ENCODE peak calls at places on chromosomes 5 and 9, in five cellular contexts. One of them, this sample, is unnamed.

GRCh38 chr5:127012933-127013332 is 17.4 kb downstream of the MARCHF3 start:
- DNase-seq in AG20443: peak
- DNase-seq in activated T-helper 1 cell treated with anti-CD3 and anti-CD28 coated beads, Interleukin-12 subunit alpha, Interleukin-12 subunit beta, Interleukin-2, Interleukin-4 antibody, amounts not matched to agents 30 ng/mL and 10 ng/mL and 1 ng/mL, durations not matched to agents 14 hours and 24 hours and 36 hours: no peak
- DNase-seq in activated CD4-positive, alpha-beta T cell treated with anti-CD3 and anti-CD28 coated beads, Interleukin-2, amount 10 ng/mL, durations not matched to agents 7 days and 5 days: no peak
- DNase-seq in HEK293T: no peak
- DNase-seq in this sample: no peak

GRCh38 chr5:129771058-129771838 is 23.4 kb downstream of the MINAR2 start:
- DNase-seq in AG20443: peak
- DNase-seq in activated T-helper 1 cell treated with anti-CD3 and anti-CD28 coated beads, Interleukin-12 subunit alpha, Interleukin-12 subunit beta, Interleukin-2, Interleukin-4 antibody, amounts not matched to agents 30 ng/mL and 10 ng/mL and 1 ng/mL, durations not matched to agents 14 hours and 24 hours and 36 hours: peak
- DNase-seq in activated CD4-positive, alpha-beta T cell treated with anti-CD3 and anti-CD28 coated beads, Interleukin-2, amount 10 ng/mL, durations not matched to agents 7 days and 5 days: peak
- DNase-seq in HEK293T: peak
- DNase-seq in this sample: peak

GRCh38 chr9:34589656-34590375 is at the start of gene CNTFR:
- DNase-seq in AG20443: peak
- DNase-seq in activated T-helper 1 cell treated with anti-CD3 and anti-CD28 coated beads, Interleukin-12 subunit alpha, Interleukin-12 subunit beta, Interleukin-2, Interleukin-4 antibody, amounts not matched to agents 30 ng/mL and 10 ng/mL and 1 ng/mL, durations not matched to agents 14 hours and 24 hours and 36 hours: no peak
- DNase-seq in activated CD4-positive, alpha-beta T cell treated with anti-CD3 and anti-CD28 coated beads, Interleukin-2, amount 10 ng/mL, durations not matched to agents 7 days and 5 days: no peak
- DNase-seq in HEK293T: peak
- DNase-seq in this sample: no peak

GRCh38 chr5:36202521-36202961 is 39.2 kb downstream of the NADK2 start:
- DNase-seq in AG20443: no peak
- DNase-seq in activated T-helper 1 cell treated with anti-CD3 and anti-CD28 coated beads, Interleukin-12 subunit alpha, Interleukin-12 subunit beta, Interleukin-2, Interleukin-4 antibody, amounts not matched to agents 30 ng/mL and 10 ng/mL and 1 ng/mL, durations not matched to agents 14 hours and 24 hours and 36 hours: no peak
- DNase-seq in activated CD4-positive, alpha-beta T cell treated with anti-CD3 and anti-CD28 coated beads, Interleukin-2, amount 10 ng/mL, durations not matched to agents 7 days and 5 days: no peak
- DNase-seq in HEK293T: no peak
- DNase-seq in this sample: no peak

GRCh38 chr9:5630038-5630507 is 1.2 kb downstream of the RIC1 start:
- DNase-seq in AG20443: peak
- DNase-seq in activated T-helper 1 cell treated with anti-CD3 and anti-CD28 coated beads, Interleukin-12 subunit alpha, Interleukin-12 subunit beta, Interleukin-2, Interleukin-4 antibody, amounts not matched to agents 30 ng/mL and 10 ng/mL and 1 ng/mL, durations not matched to agents 14 hours and 24 hours and 36 hours: no peak
- DNase-seq in activated CD4-positive, alpha-beta T cell treated with anti-CD3 and anti-CD28 coated beads, Interleukin-2, amount 10 ng/mL, durations not matched to agents 7 days and 5 days: no peak
- DNase-seq in HEK293T: no peak
- DNase-seq in this sample: no peak

GRCh38 chr5:154945695-154946301 is 4.9 kb downstream of the MRPL22 start:
- DNase-seq in AG20443: peak
- DNase-seq in activated T-helper 1 cell treated with anti-CD3 and anti-CD28 coated beads, Interleukin-12 subunit alpha, Interleukin-12 subunit beta, Interleukin-2, Interleukin-4 antibody, amounts not matched to agents 30 ng/mL and 10 ng/mL and 1 ng/mL, durations not matched to agents 14 hours and 24 hours and 36 hours: no peak
- DNase-seq in activated CD4-positive, alpha-beta T cell treated with anti-CD3 and anti-CD28 coated beads, Interleukin-2, amount 10 ng/mL, durations not matched to agents 7 days and 5 days: no peak
- DNase-seq in HEK293T: no peak
- DNase-seq in this sample: no peak

GRCh38 chr5:132103969-132104391 is 30.4 kb downstream of the CSF2 start:
- DNase-seq in AG20443: no peak
- DNase-seq in activated T-helper 1 cell treated with anti-CD3 and anti-CD28 coated beads, Interleukin-12 subunit alpha, Interleukin-12 subunit beta, Interleukin-2, Interleukin-4 antibody, amounts not matched to agents 30 ng/mL and 10 ng/mL and 1 ng/mL, durations not matched to agents 14 hours and 24 hours and 36 hours: no peak
- DNase-seq in activated CD4-positive, alpha-beta T cell treated with anti-CD3 and anti-CD28 coated beads, Interleukin-2, amount 10 ng/mL, durations not matched to agents 7 days and 5 days: peak
- DNase-seq in HEK293T: no peak
- DNase-seq in this sample: no peak

GRCh38 chr9:698276-698675 is 143.2 kb upstream of the DMRT1 start:
- DNase-seq in AG20443: peak
- DNase-seq in activated T-helper 1 cell treated with anti-CD3 and anti-CD28 coated beads, Interleukin-12 subunit alpha, Interleukin-12 subunit beta, Interleukin-2, Interleukin-4 antibody, amounts not matched to agents 30 ng/mL and 10 ng/mL and 1 ng/mL, durations not matched to agents 14 hours and 24 hours and 36 hours: no peak
- DNase-seq in activated CD4-positive, alpha-beta T cell treated with anti-CD3 and anti-CD28 coated beads, Interleukin-2, amount 10 ng/mL, durations not matched to agents 7 days and 5 days: no peak
- DNase-seq in HEK293T: no peak
- DNase-seq in this sample: no peak

GRCh38 chr9:16267336-16268036 is 603.0 kb downstream of the BNC2 start:
- DNase-seq in AG20443: peak
- DNase-seq in activated T-helper 1 cell treated with anti-CD3 and anti-CD28 coated beads, Interleukin-12 subunit alpha, Interleukin-12 subunit beta, Interleukin-2, Interleukin-4 antibody, amounts not matched to agents 30 ng/mL and 10 ng/mL and 1 ng/mL, durations not matched to agents 14 hours and 24 hours and 36 hours: no peak
- DNase-seq in activated CD4-positive, alpha-beta T cell treated with anti-CD3 and anti-CD28 coated beads, Interleukin-2, amount 10 ng/mL, durations not matched to agents 7 days and 5 days: no peak
- DNase-seq in HEK293T: no peak
- DNase-seq in this sample: no peak

GRCh38 chr9:84670106-84670800 is 724 bp downstream of the NTRK2 start:
- DNase-seq in AG20443: peak
- DNase-seq in activated T-helper 1 cell treated with anti-CD3 and anti-CD28 coated beads, Interleukin-12 subunit alpha, Interleukin-12 subunit beta, Interleukin-2, Interleukin-4 antibody, amounts not matched to agents 30 ng/mL and 10 ng/mL and 1 ng/mL, durations not matched to agents 14 hours and 24 hours and 36 hours: no peak
- DNase-seq in activated CD4-positive, alpha-beta T cell treated with anti-CD3 and anti-CD28 coated beads, Interleukin-2, amount 10 ng/mL, durations not matched to agents 7 days and 5 days: no peak
- DNase-seq in HEK293T: no peak
- DNase-seq in this sample: no peak

GRCh38 chr5:169415948-169416347 is 115.0 kb upstream of the SLIT3 start:
- DNase-seq in AG20443: no peak
- DNase-seq in activated T-helper 1 cell treated with anti-CD3 and anti-CD28 coated beads, Interleukin-12 subunit alpha, Interleukin-12 subunit beta, Interleukin-2, Interleukin-4 antibody, amounts not matched to agents 30 ng/mL and 10 ng/mL and 1 ng/mL, durations not matched to agents 14 hours and 24 hours and 36 hours: no peak
- DNase-seq in activated CD4-positive, alpha-beta T cell treated with anti-CD3 and anti-CD28 coated beads, Interleukin-2, amount 10 ng/mL, durations not matched to agents 7 days and 5 days: no peak
- DNase-seq in HEK293T: no peak
- DNase-seq in this sample: no peak

GRCh38 chr9:65405253-65405652 is 120.2 kb upstream of the FOXD4L5 start:
- DNase-seq in AG20443: no peak
- DNase-seq in activated T-helper 1 cell treated with anti-CD3 and anti-CD28 coated beads, Interleukin-12 subunit alpha, Interleukin-12 subunit beta, Interleukin-2, Interleukin-4 antibody, amounts not matched to agents 30 ng/mL and 10 ng/mL and 1 ng/mL, durations not matched to agents 14 hours and 24 hours and 36 hours: no peak
- DNase-seq in activated CD4-positive, alpha-beta T cell treated with anti-CD3 and anti-CD28 coated beads, Interleukin-2, amount 10 ng/mL, durations not matched to agents 7 days and 5 days: no peak
- DNase-seq in HEK293T: no peak
- DNase-seq in this sample: no peak

GRCh38 chr5:79059674-79060073 is 9.8 kb downstream of the DMGDH start:
- DNase-seq in AG20443: no peak
- DNase-seq in activated T-helper 1 cell treated with anti-CD3 and anti-CD28 coated beads, Interleukin-12 subunit alpha, Interleukin-12 subunit beta, Interleukin-2, Interleukin-4 antibody, amounts not matched to agents 30 ng/mL and 10 ng/mL and 1 ng/mL, durations not matched to agents 14 hours and 24 hours and 36 hours: no peak
- DNase-seq in activated CD4-positive, alpha-beta T cell treated with anti-CD3 and anti-CD28 coated beads, Interleukin-2, amount 10 ng/mL, durations not matched to agents 7 days and 5 days: no peak
- DNase-seq in HEK293T: no peak
- DNase-seq in this sample: no peak

GRCh38 chr5:111131356-111131755 is 39.2 kb downstream of the WDR36 start:
- DNase-seq in AG20443: no peak
- DNase-seq in activated T-helper 1 cell treated with anti-CD3 and anti-CD28 coated beads, Interleukin-12 subunit alpha, Interleukin-12 subunit beta, Interleukin-2, Interleukin-4 antibody, amounts not matched to agents 30 ng/mL and 10 ng/mL and 1 ng/mL, durations not matched to agents 14 hours and 24 hours and 36 hours: no peak
- DNase-seq in activated CD4-positive, alpha-beta T cell treated with anti-CD3 and anti-CD28 coated beads, Interleukin-2, amount 10 ng/mL, durations not matched to agents 7 days and 5 days: no peak
- DNase-seq in HEK293T: no peak
- DNase-seq in this sample: no peak

GRCh38 chr5:7576023-7576715 is 180.2 kb downstream of the ADCY2 start:
- DNase-seq in AG20443: no peak
- DNase-seq in activated T-helper 1 cell treated with anti-CD3 and anti-CD28 coated beads, Interleukin-12 subunit alpha, Interleukin-12 subunit beta, Interleukin-2, Interleukin-4 antibody, amounts not matched to agents 30 ng/mL and 10 ng/mL and 1 ng/mL, durations not matched to agents 14 hours and 24 hours and 36 hours: no peak
- DNase-seq in activated CD4-positive, alpha-beta T cell treated with anti-CD3 and anti-CD28 coated beads, Interleukin-2, amount 10 ng/mL, durations not matched to agents 7 days and 5 days: no peak
- DNase-seq in HEK293T: no peak
- DNase-seq in this sample: no peak

GRCh38 chr9:5714501-5715401 is 85.8 kb downstream of the RIC1 start:
- DNase-seq in AG20443: no peak
- DNase-seq in activated T-helper 1 cell treated with anti-CD3 and anti-CD28 coated beads, Interleukin-12 subunit alpha, Interleukin-12 subunit beta, Interleukin-2, Interleukin-4 antibody, amounts not matched to agents 30 ng/mL and 10 ng/mL and 1 ng/mL, durations not matched to agents 14 hours and 24 hours and 36 hours: no peak
- DNase-seq in activated CD4-positive, alpha-beta T cell treated with anti-CD3 and anti-CD28 coated beads, Interleukin-2, amount 10 ng/mL, durations not matched to agents 7 days and 5 days: no peak
- DNase-seq in HEK293T: peak
- DNase-seq in this sample: no peak

GRCh38 chr9:83296123-83296522 is 233.2 kb upstream of the RASEF start:
- DNase-seq in AG20443: no peak
- DNase-seq in activated T-helper 1 cell treated with anti-CD3 and anti-CD28 coated beads, Interleukin-12 subunit alpha, Interleukin-12 subunit beta, Interleukin-2, Interleukin-4 antibody, amounts not matched to agents 30 ng/mL and 10 ng/mL and 1 ng/mL, durations not matched to agents 14 hours and 24 hours and 36 hours: no peak
- DNase-seq in activated CD4-positive, alpha-beta T cell treated with anti-CD3 and anti-CD28 coated beads, Interleukin-2, amount 10 ng/mL, durations not matched to agents 7 days and 5 days: peak
- DNase-seq in HEK293T: no peak
- DNase-seq in this sample: no peak

GRCh38 chr5:105840800-105841199 is 1829.9 kb downstream of the EFNA5 start:
- DNase-seq in AG20443: no peak
- DNase-seq in activated T-helper 1 cell treated with anti-CD3 and anti-CD28 coated beads, Interleukin-12 subunit alpha, Interleukin-12 subunit beta, Interleukin-2, Interleukin-4 antibody, amounts not matched to agents 30 ng/mL and 10 ng/mL and 1 ng/mL, durations not matched to agents 14 hours and 24 hours and 36 hours: no peak
- DNase-seq in activated CD4-positive, alpha-beta T cell treated with anti-CD3 and anti-CD28 coated beads, Interleukin-2, amount 10 ng/mL, durations not matched to agents 7 days and 5 days: no peak
- DNase-seq in HEK293T: peak
- DNase-seq in this sample: no peak

GRCh38 chr5:81303563-81303962 is 2.2 kb downstream of the ZCCHC9 start:
- DNase-seq in AG20443: peak
- DNase-seq in activated T-helper 1 cell treated with anti-CD3 and anti-CD28 coated beads, Interleukin-12 subunit alpha, Interleukin-12 subunit beta, Interleukin-2, Interleukin-4 antibody, amounts not matched to agents 30 ng/mL and 10 ng/mL and 1 ng/mL, durations not matched to agents 14 hours and 24 hours and 36 hours: no peak
- DNase-seq in activated CD4-positive, alpha-beta T cell treated with anti-CD3 and anti-CD28 coated beads, Interleukin-2, amount 10 ng/mL, durations not matched to agents 7 days and 5 days: no peak
- DNase-seq in HEK293T: no peak
- DNase-seq in this sample: peak

GRCh38 chr9:91256235-91256634 is 105.5 kb downstream of the AUH start:
- DNase-seq in AG20443: no peak
- DNase-seq in activated T-helper 1 cell treated with anti-CD3 and anti-CD28 coated beads, Interleukin-12 subunit alpha, Interleukin-12 subunit beta, Interleukin-2, Interleukin-4 antibody, amounts not matched to agents 30 ng/mL and 10 ng/mL and 1 ng/mL, durations not matched to agents 14 hours and 24 hours and 36 hours: no peak
- DNase-seq in activated CD4-positive, alpha-beta T cell treated with anti-CD3 and anti-CD28 coated beads, Interleukin-2, amount 10 ng/mL, durations not matched to agents 7 days and 5 days: no peak
- DNase-seq in HEK293T: no peak
- DNase-seq in this sample: no peak

GRCh38 chr5:10520716-10521115 is 43.2 kb upstream of the ANKRD33B start:
- DNase-seq in AG20443: no peak
- DNase-seq in activated T-helper 1 cell treated with anti-CD3 and anti-CD28 coated beads, Interleukin-12 subunit alpha, Interleukin-12 subunit beta, Interleukin-2, Interleukin-4 antibody, amounts not matched to agents 30 ng/mL and 10 ng/mL and 1 ng/mL, durations not matched to agents 14 hours and 24 hours and 36 hours: no peak
- DNase-seq in activated CD4-positive, alpha-beta T cell treated with anti-CD3 and anti-CD28 coated beads, Interleukin-2, amount 10 ng/mL, durations not matched to agents 7 days and 5 days: no peak
- DNase-seq in HEK293T: no peak
- DNase-seq in this sample: no peak

GRCh38 chr5:87099246-87099914 is 168.3 kb upstream of the RASA1 start:
- DNase-seq in AG20443: no peak
- DNase-seq in activated T-helper 1 cell treated with anti-CD3 and anti-CD28 coated beads, Interleukin-12 subunit alpha, Interleukin-12 subunit beta, Interleukin-2, Interleukin-4 antibody, amounts not matched to agents 30 ng/mL and 10 ng/mL and 1 ng/mL, durations not matched to agents 14 hours and 24 hours and 36 hours: no peak
- DNase-seq in activated CD4-positive, alpha-beta T cell treated with anti-CD3 and anti-CD28 coated beads, Interleukin-2, amount 10 ng/mL, durations not matched to agents 7 days and 5 days: no peak
- DNase-seq in HEK293T: no peak
- DNase-seq in this sample: no peak

GRCh38 chr5:90843443-90843842 is 284.8 kb downstream of the ADGRV1 start:
- DNase-seq in AG20443: no peak
- DNase-seq in activated T-helper 1 cell treated with anti-CD3 and anti-CD28 coated beads, Interleukin-12 subunit alpha, Interleukin-12 subunit beta, Interleukin-2, Interleukin-4 antibody, amounts not matched to agents 30 ng/mL and 10 ng/mL and 1 ng/mL, durations not matched to agents 14 hours and 24 hours and 36 hours: no peak
- DNase-seq in activated CD4-positive, alpha-beta T cell treated with anti-CD3 and anti-CD28 coated beads, Interleukin-2, amount 10 ng/mL, durations not matched to agents 7 days and 5 days: no peak
- DNase-seq in HEK293T: no peak
- DNase-seq in this sample: no peak

GRCh38 chr9:13942695-13943094 is 371.2 kb downstream of the NFIB start:
- DNase-seq in AG20443: peak
- DNase-seq in activated T-helper 1 cell treated with anti-CD3 and anti-CD28 coated beads, Interleukin-12 subunit alpha, Interleukin-12 subunit beta, Interleukin-2, Interleukin-4 antibody, amounts not matched to agents 30 ng/mL and 10 ng/mL and 1 ng/mL, durations not matched to agents 14 hours and 24 hours and 36 hours: no peak
- DNase-seq in activated CD4-positive, alpha-beta T cell treated with anti-CD3 and anti-CD28 coated beads, Interleukin-2, amount 10 ng/mL, durations not matched to agents 7 days and 5 days: no peak
- DNase-seq in HEK293T: no peak
- DNase-seq in this sample: peak

GRCh38 chr5:919356-920000 is 26.8 kb downstream of the TRIP13 start:
- DNase-seq in AG20443: no peak
- DNase-seq in activated T-helper 1 cell treated with anti-CD3 and anti-CD28 coated beads, Interleukin-12 subunit alpha, Interleukin-12 subunit beta, Interleukin-2, Interleukin-4 antibody, amounts not matched to agents 30 ng/mL and 10 ng/mL and 1 ng/mL, durations not matched to agents 14 hours and 24 hours and 36 hours: no peak
- DNase-seq in activated CD4-positive, alpha-beta T cell treated with anti-CD3 and anti-CD28 coated beads, Interleukin-2, amount 10 ng/mL, durations not matched to agents 7 days and 5 days: no peak
- DNase-seq in HEK293T: no peak
- DNase-seq in this sample: no peak

GRCh38 chr9:128150594-128151342 is 1.5 kb downstream of the LCN2 start:
- DNase-seq in AG20443: no peak
- DNase-seq in activated T-helper 1 cell treated with anti-CD3 and anti-CD28 coated beads, Interleukin-12 subunit alpha, Interleukin-12 subunit beta, Interleukin-2, Interleukin-4 antibody, amounts not matched to agents 30 ng/mL and 10 ng/mL and 1 ng/mL, durations not matched to agents 14 hours and 24 hours and 36 hours: no peak
- DNase-seq in activated CD4-positive, alpha-beta T cell treated with anti-CD3 and anti-CD28 coated beads, Interleukin-2, amount 10 ng/mL, durations not matched to agents 7 days and 5 days: peak
- DNase-seq in HEK293T: peak
- DNase-seq in this sample: no peak

GRCh38 chr5:119418782-119419101 is 33.6 kb upstream of the HSD17B4 start:
- DNase-seq in AG20443: no peak
- DNase-seq in activated T-helper 1 cell treated with anti-CD3 and anti-CD28 coated beads, Interleukin-12 subunit alpha, Interleukin-12 subunit beta, Interleukin-2, Interleukin-4 antibody, amounts not matched to agents 30 ng/mL and 10 ng/mL and 1 ng/mL, durations not matched to agents 14 hours and 24 hours and 36 hours: no peak
- DNase-seq in activated CD4-positive, alpha-beta T cell treated with anti-CD3 and anti-CD28 coated beads, Interleukin-2, amount 10 ng/mL, durations not matched to agents 7 days and 5 days: no peak
- DNase-seq in HEK293T: no peak
- DNase-seq in this sample: no peak

This sample was measured in H54.